ENCODE peak calls at places on chromosomes 3 and 15, in four cellular contexts. A is K562, P is HCT116, D is HepG2. O is an unnamed sample. For H3K9me3, the result is how much of the 10 kb centered on the place peaks cover.

GRCh38 chr3:55616803-55617202 is 129.7 kb upstream of the WNT5A start:
- DNase-seq in A (no peak), P (no peak), D (no peak), O (no peak)

GRCh38 chr15:90143176-90143655 is 40.9 kb upstream of the IDH2 start:
- DNase-seq in A (peak), P (peak), D (no peak), O (peak)

GRCh38 chr3:158788446-158788845 is 13.4 kb upstream of the MFSD1 start:
- DNase-seq in A (no peak), P (no peak), D (no peak), O (no peak)

GRCh38 chr15:97168704-97169475 is 791.6 kb upstream of the ARRDC4 start:
- DNase-seq in A (no peak), P (no peak), D (no peak), O (no peak)

GRCh38 chr3:178455966-178456365 is 80.3 kb upstream of the KCNMB2 start:
- DNase-seq in A (no peak), P (no peak), D (no peak), O (no peak)

GRCh38 chr3:23740517-23741402 is 65.0 kb upstream of the UBE2E1 start:
- DNase-seq in A (peak), P (peak), D (no peak), O (peak)

GRCh38 chr3:151008699-151009098 is 36.2 kb upstream of the CLRN1 start:
- DNase-seq in A (no peak), P (peak), D (no peak), O (no peak)

GRCh38 chr15:40847225-40847961 is 3.5 kb downstream of the SPINT1 start:
- DNase-seq in A (peak), P (no peak), D (peak), O (no peak)

GRCh38 chr3:135966349-135966695 is 794 bp downstream of the PPP2R3A start:
- DNase-seq in A (no peak), P (no peak), D (no peak), O (no peak)

GRCh38 chr3:49411550-49411967 is 217 bp downstream of the RHOA start:
- DNase-seq in A (peak), P (no peak), D (peak), O (no peak)

GRCh38 chr3:140470962-140471361 is 206.9 kb upstream of the TRIM42 start:
- DNase-seq in A (no peak), P (no peak), D (no peak), O (no peak)

GRCh38 chr3:54537506-54537905 is 390.4 kb downstream of the LRTM1 start:
- DNase-seq in A (no peak), P (no peak), D (no peak), O (no peak)

GRCh38 chr3:154778057-154778456 is 302.1 kb upstream of the MME start:
- DNase-seq in A (no peak), P (no peak), D (no peak), O (no peak)

GRCh38 chr3:41681479-41681878 is 280.4 kb downstream of the ULK4 start:
- DNase-seq in A (no peak), P (no peak), D (peak), O (no peak)

DNA sequence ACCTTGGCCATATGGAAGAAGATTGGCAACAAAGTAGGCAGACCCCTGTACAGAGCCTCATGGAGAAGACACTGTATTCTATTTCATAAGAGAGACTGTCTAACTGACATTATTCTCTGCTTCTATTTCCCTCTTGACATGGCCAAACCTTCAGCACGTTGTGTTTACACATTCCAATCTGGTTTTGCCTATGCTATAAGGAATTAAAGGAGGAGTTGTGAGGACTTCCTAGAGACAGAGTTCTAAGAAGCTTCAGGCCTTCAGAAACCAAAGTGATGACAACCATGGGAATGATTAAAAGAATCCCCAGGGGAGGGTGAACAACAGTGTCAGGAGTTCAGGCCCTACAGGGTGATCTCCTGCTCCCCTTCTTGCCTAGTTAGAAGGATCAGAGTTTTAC is 44.9 kb upstream of the CAPN7 start:
- DNase-seq in A (no peak), P (no peak), D (no peak), O (no peak)
- TF ChIP-seq TCF7L2 in A (no peak), P (no peak), D (no peak), O (no peak)

DNA sequence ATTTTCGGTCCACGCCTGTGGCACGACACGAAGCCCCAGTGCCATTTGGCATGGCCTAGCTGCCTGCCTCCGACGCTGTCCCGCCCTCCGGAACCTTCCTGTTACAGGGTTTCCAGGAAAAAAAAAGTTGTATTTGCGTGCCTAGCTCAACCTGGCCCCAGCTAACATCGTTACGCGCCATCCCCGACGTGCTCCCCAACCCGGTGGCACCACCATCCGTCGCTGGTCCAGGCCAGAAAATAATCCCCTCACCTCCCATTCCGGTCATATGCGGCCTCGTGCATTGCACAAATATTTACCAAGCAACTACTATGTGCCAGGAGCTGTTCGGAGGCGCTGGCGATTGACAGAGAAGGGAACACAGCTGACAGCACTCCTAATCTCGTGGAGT is 1.4 kb upstream of the CYP1A1 start:
- DNase-seq in A (no peak), P (no peak), D (no peak), O (no peak)
- H3K4me3 ChIP-seq in A (no peak), P (peak), D (peak), O (no peak)

GRCh38 chr3:207973-208372 is 11.4 kb downstream of the CHL1 start:
- DNase-seq in A (no peak), P (no peak), D (no peak), O (no peak)

GRCh38 chr3:212432-212831 is 15.9 kb downstream of the CHL1 start:
- DNase-seq in A (no peak), P (no peak), D (no peak), O (no peak)

GRCh38 chr3:210649-211048 is 14.1 kb downstream of the CHL1 start:
- DNase-seq in A (no peak), P (no peak), D (no peak), O (no peak)
- H3K9me3 ChIP-seq in A (under half), P (under half), D (under half), O (under half)

DNA sequence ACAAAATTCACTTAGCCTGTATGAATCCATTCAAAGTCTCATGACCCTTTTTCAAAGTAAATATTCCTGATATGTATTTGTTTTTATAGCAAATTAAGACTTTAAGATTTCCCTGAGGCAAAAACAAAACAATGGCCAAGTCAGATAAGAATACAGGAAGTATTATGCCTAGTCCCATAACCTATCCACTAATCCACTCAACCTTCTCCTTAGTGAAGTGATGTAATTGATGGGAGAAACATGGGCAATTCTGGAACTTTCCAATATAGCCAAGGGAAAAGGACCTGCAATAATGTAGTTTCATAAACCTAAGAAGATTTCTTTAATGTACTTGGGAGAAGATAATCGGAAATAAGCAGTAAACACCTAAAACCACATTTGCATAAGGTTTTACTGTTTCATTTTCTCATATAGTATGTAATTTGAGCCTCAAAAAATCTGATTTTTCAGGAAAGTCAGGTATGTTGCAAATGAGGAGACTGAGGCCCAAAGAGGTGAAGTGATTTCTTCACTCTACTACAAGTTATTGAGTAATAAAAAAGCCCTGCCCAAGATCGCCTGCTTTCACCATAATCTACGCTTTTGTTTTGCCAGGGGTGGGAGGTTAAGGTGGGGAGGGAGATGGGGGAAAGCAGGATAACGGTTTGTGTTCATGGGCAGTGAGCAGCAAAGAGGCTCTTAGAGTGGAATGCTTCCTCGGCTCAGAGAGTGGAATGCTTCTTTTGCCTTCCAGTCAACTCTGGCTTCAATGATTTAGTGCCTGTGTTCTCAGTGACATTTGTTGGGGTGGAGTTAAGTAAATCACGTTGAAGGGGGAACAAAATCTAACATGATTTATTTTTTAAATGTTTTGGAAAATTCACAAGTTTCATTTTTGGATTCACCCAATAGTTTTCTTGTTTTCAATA is 95.0 kb upstream of the FNDC3B start:
- DNase-seq in A (no peak), P (no peak), D (no peak), O (no peak)
- TF ChIP-seq TCF7L2 in A (no peak), P (no peak), D (no peak), O (no peak)